ENCODE peak calls at places on chromosome 7, in four cellular contexts. E, Q, N and O are unnamed samples.

GRCh38 chr7:148882668-148883232 is 1.3 kb downstream of the EZH2 start:
- DNase-seq in E (no peak), Q (no peak), N (peak), O (no peak)

GRCh38 chr7:32204361-32205018 is 134.3 kb upstream of the PDE1C start:
- DNase-seq in N (peak), E (no peak), Q (peak), O (peak)

GRCh38 chr7:8442814-8443304 is 9.4 kb downstream of the NXPH1 start:
- DNase-seq in N (no peak), Q (no peak), E (peak), O (no peak)

GRCh38 chr7:27339478-27339877 is 96.9 kb downstream of the EVX1 start:
- DNase-seq in E (no peak), Q (no peak), N (no peak), O (no peak)

GRCh38 chr7:96327429-96327828 is 5.5 kb upstream of the SLC25A13 start:
- DNase-seq in Q (no peak), N (peak), E (no peak), O (no peak)

GRCh38 chr7:27576360-27576944 is 86.2 kb downstream of the HIBADH start:
- DNase-seq in Q (peak), E (no peak), N (peak), O (no peak)

GRCh38 chr7:42945821-42946615 is 13.8 kb downstream of the MRPL32 start:
- DNase-seq in Q (no peak), E (no peak), N (no peak), O (peak)

GRCh38 chr7:157845203-157845810 is 508.5 kb downstream of the DNAJB6 start:
- DNase-seq in Q (no peak), E (no peak), N (no peak), O (no peak)

GRCh38 chr7:45662018-45662417 is 87.8 kb downstream of the ADCY1 start:
- DNase-seq in Q (no peak), N (no peak), E (no peak), O (no peak)

GRCh38 chr7:93176961-93177580 is 28.9 kb upstream of the SAMD9L start:
- DNase-seq in E (no peak), Q (no peak), N (no peak), O (no peak)

GRCh38 chr7:127946081-127946480 is 85.2 kb downstream of the LRRC4 start:
- DNase-seq in E (no peak), Q (no peak), N (peak), O (no peak)

GRCh38 chr7:150428671-150429451 is 21.6 kb upstream of the GIMAP8 start:
- DNase-seq in N (peak), E (no peak), Q (peak), O (no peak)

GRCh38 chr7:44145969-44146897 is 5.1 kb upstream of the MYL7 start:
- DNase-seq in N (peak), Q (no peak), E (peak), O (peak)

GRCh38 chr7:25007668-25008067 is 27.7 kb upstream of the OSBPL3 start:
- DNase-seq in Q (no peak), E (no peak), N (no peak), O (no peak)

GRCh38 chr7:114085592-114086490 is 167.0 kb upstream of the PPP1R3A start:
- DNase-seq in N (peak), E (no peak), Q (peak), O (no peak)

GRCh38 chr7:135282621-135283295 is 49.1 kb downstream of the STRA8 start:
- DNase-seq in E (peak), N (peak), Q (no peak), O (no peak)

GRCh38 chr7:19572566-19572965 is 136.3 kb downstream of the POLR1F start:
- DNase-seq in N (no peak), Q (no peak), E (no peak), O (no peak)

GRCh38 chr7:16320261-16320660 is 101.1 kb downstream of the CRPPA start:
- DNase-seq in Q (no peak), E (no peak), N (no peak), O (no peak)

GRCh38 chr7:70678621-70679251 is 453.2 kb upstream of the GALNT17 start:
- DNase-seq in E (no peak), Q (no peak), N (no peak), O (no peak)

GRCh38 chr7:8303904-8304528 is 42.0 kb upstream of the ICA1 start:
- DNase-seq in E (no peak), Q (no peak), N (no peak), O (no peak)

GRCh38 chr7:150967332-150967731 is 10.8 kb downstream of the KCNH2 start:
- DNase-seq in E (no peak), N (no peak), Q (no peak), O (no peak)

GRCh38 chr7:132065193-132065972 is 509.0 kb upstream of the PODXL start:
- DNase-seq in Q (peak), E (no peak), N (no peak), O (no peak)
- H3K27ac ChIP-seq in Q (peak), E (no peak), N (no peak), O (no peak)

GRCh38 chr7:1554332-1555045 is 1.5 kb downstream of the TMEM184A start:
- DNase-seq in Q (no peak), N (peak), E (no peak), O (no peak)
- H3K27ac ChIP-seq in Q (no peak), N (peak), E (no peak), O (no peak)

GRCh38 chr7:7251742-7252141 is 69.4 kb downstream of the C1GALT1 start:
- DNase-seq in N (no peak), E (no peak), Q (no peak), O (no peak)

GRCh38 chr7:7242899-7243298 is 60.6 kb downstream of the C1GALT1 start:
- DNase-seq in N (no peak), Q (no peak), E (no peak), O (no peak)

GRCh38 chr7:7247658-7248057 is 65.3 kb downstream of the C1GALT1 start:
- DNase-seq in E (no peak), N (peak), Q (no peak), O (no peak)

GRCh38 chr7:7249814-7250213 is 67.5 kb downstream of the C1GALT1 start:
- DNase-seq in E (no peak), Q (no peak), N (no peak), O (no peak)

DNA sequence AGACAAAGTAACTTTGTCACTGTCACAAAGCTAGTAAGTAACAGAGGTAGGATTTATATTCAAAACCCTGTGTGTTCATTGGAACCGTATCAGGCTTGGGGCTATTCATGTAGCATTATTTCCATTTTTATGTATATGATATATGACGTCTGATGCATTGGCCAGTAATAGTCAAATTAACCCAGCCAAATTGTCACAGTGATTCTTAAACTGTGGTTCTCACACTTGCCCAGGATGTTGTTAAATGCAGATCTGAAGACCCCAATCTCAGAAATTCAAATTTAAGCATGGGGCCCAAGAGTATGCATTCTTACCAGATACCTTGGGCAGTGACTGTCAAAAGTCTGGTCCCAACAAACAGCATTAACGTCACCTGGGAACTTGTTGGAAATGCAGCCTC is 63.9 kb downstream of the C1GALT1 start:
- DNase-seq in N (no peak), Q (no peak), E (no peak), O (no peak)
- H3K27ac ChIP-seq in N (no peak), Q (no peak), E (no peak), O (no peak)

GRCh38 chr7:104973909-104974415 is 40.0 kb upstream of the KMT2E start:
- DNase-seq in N (no peak), E (no peak), Q (no peak), O (no peak)
- H3K27ac ChIP-seq in N (peak), E (no peak), Q (peak), O (peak)

GRCh38 chr7:2760098-2760889 is 72.3 kb downstream of the AMZ1 start:
- DNase-seq in E (no peak), N (peak), Q (no peak), O (peak)

GRCh38 chr7:2763607-2764006 is 75.6 kb downstream of the AMZ1 start:
- DNase-seq in Q (no peak), N (no peak), E (no peak), O (no peak)

GRCh38 chr7:2759736-2760097 is 71.7 kb downstream of the AMZ1 start:
- DNase-seq in N (no peak), E (no peak), Q (no peak), O (no peak)

GRCh38 chr7:2761131-2761624 is 73.2 kb downstream of the AMZ1 start:
- DNase-seq in N (no peak), E (no peak), Q (no peak), O (no peak)

DNA sequence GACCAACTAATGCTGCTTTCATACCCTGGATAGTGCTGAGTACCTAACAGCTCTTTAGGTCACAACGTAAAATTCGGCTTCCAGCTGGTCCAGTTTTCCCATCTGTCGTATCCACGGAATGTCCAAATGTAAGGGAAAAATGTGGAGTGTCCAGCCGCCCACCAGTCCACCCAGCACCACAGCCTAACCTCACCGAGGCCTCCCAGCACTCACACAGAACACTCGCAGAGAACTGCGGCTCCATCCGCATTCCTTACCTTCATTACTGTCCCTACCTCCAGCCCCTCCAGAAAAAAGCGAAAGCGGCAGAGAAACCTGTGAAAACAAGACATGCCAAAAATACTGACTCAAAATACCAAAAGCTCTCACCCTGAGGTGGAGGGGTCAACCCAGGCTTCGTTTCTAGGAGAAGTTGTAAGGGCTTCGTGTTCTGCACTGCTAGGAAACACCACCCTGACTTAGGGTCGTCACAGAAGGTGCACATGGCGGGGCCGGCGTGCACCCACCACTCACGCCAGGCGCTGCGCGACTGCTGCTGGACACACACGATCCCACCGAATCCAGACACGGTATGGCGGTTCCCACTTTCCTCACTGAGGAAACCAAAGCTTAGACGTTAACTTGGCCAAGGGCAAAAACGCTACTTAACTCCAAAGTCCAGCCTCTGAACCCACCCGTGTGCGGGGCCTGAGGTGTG is 73.9 kb downstream of the AMZ1 start:
- DNase-seq in N (no peak), Q (no peak), E (no peak), O (no peak)
- H3K27ac ChIP-seq in N (peak), Q (peak), E (no peak), O (peak)

GRCh38 chr7:50351267-50351666 is 46.8 kb downstream of the IKZF1 start:
- DNase-seq in Q (no peak), N (no peak), E (no peak), O (no peak)
- H3K27ac ChIP-seq in Q (no peak), N (peak), E (peak), O (no peak)

GRCh38 chr7:37247881-37248280 is 200.8 kb downstream of the ELMO1 start:
- DNase-seq in Q (no peak), N (no peak), E (no peak), O (no peak)

GRCh38 chr7:37245544-37245943 is 203.1 kb downstream of the ELMO1 start:
- DNase-seq in E (no peak), Q (no peak), N (no peak), O (no peak)

GRCh38 chr7:37251222-37251621 is 197.4 kb downstream of the ELMO1 start:
- DNase-seq in Q (no peak), N (no peak), E (no peak), O (no peak)

GRCh38 chr7:37248396-37248836 is 200.2 kb downstream of the ELMO1 start:
- DNase-seq in Q (no peak), E (no peak), N (no peak), O (no peak)
- H3K27ac ChIP-seq in Q (no peak), E (no peak), N (no peak), O (peak)

DNA sequence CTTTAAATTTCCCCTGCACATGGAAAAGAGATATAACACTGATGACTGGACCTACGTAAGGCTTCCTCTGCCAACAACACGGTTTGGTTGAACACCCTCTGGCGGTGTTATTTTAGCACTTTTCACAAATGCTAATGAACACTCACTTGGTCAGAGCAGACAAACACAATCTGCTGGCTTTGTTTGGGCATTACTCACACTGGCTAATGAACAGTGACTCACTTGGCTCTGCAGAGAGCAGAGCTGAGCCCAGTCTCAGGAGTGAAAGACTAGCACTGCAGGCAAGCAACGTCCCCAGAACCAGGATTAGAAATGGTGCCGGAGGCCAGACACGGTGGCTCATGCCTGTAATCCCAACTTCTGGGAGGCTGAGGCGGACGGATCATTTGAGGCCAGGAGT is 430.8 kb downstream of the PLXNA4 start:
- DNase-seq in E (no peak), Q (no peak), N (no peak), O (no peak)
- H3K27ac ChIP-seq in E (no peak), Q (no peak), N (no peak), O (no peak)

GRCh38 chr7:94655562-94655883 is 410 bp downstream of the SGCE start:
- DNase-seq in E (no peak), Q (no peak), N (no peak), O (no peak)
- H3K27ac ChIP-seq in E (no peak), Q (peak), N (peak), O (peak)

DNA sequence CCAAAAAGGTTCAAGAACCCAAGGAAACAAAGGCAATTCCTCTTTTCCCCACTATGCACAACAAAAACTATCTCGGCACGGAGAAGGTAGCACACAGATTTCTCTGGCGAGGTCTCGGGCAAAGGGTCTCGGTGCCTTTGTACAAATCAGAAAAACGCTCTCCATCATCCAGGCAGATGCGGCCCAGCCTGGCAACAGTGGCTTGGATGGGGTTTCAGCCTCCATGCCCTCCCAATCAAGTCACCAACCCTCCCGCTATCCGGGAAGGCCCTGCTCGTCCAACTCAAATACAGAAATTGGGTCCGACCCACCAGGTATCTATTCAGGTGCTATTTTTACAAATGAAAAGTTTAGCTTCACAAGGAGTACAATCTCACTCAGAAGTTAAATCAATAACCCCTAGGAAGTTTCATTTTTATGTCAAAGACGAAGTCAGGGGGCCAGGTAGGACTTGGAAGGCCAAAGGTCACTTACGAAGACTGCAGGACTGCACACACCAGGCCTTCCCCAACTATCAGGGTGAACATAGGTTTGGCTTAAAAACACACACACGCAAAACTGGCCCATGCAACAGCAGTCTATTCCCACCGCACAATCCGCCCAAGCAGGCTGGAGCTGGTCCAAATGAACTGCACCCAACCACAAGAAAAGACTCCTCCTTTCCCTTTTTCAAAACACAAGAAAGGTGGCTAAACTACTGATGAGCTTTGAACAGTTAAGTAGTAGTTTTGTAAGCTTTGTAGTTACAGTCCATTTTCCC is 43.0 kb downstream of the GNA12 start:
- DNase-seq in E (no peak), N (peak), Q (no peak), O (no peak)
- H3K27ac ChIP-seq in E (no peak), N (no peak), Q (peak), O (no peak)